ENCODE peak calls at places on chromosome 14, in eight cellular contexts. One of them, this sample, is unnamed.

GRCh38 chr14:93906341-93907329 is 20.5 kb upstream of the FAM181A start:
- DNase-seq in dermis microvascular lymphatic vessel endothelial cell: peak
- DNase-seq in activated T-cell treated with anti-CD3 and anti-CD28 coated beads, Interleukin-2, amount 50 U/mL, for 4 hours: peak
- DNase-seq in D341Med: peak
- DNase-seq in kidney epithelial cell: no peak
- DNase-seq in NCI-H1092: peak
- DNase-seq in mammary epithelial cell: peak
- DNase-seq in stimulated activated CD8-positive, alpha-beta memory T cell treated with anti-CD3 and anti-CD28 coated beads, Interleukin-2, amount 100 ng/mL, for 1 hour: peak
- DNase-seq in this sample: peak

GRCh38 chr14:35414365-35414764 is 9.8 kb upstream of the NFKBIA start:
- DNase-seq in dermis microvascular lymphatic vessel endothelial cell: peak
- DNase-seq in activated T-cell treated with anti-CD3 and anti-CD28 coated beads, Interleukin-2, amount 50 U/mL, for 4 hours: no peak
- DNase-seq in D341Med: no peak
- DNase-seq in kidney epithelial cell: no peak
- DNase-seq in NCI-H1092: no peak
- DNase-seq in mammary epithelial cell: no peak
- DNase-seq in stimulated activated CD8-positive, alpha-beta memory T cell treated with anti-CD3 and anti-CD28 coated beads, Interleukin-2, amount 100 ng/mL, for 1 hour: no peak
- DNase-seq in this sample: no peak

GRCh38 chr14:94113490-94113889 is 3.0 kb downstream of the IFI27 start:
- DNase-seq in dermis microvascular lymphatic vessel endothelial cell: peak
- DNase-seq in activated T-cell treated with anti-CD3 and anti-CD28 coated beads, Interleukin-2, amount 50 U/mL, for 4 hours: no peak
- DNase-seq in D341Med: no peak
- DNase-seq in kidney epithelial cell: no peak
- DNase-seq in NCI-H1092: peak
- DNase-seq in mammary epithelial cell: peak
- DNase-seq in stimulated activated CD8-positive, alpha-beta memory T cell treated with anti-CD3 and anti-CD28 coated beads, Interleukin-2, amount 100 ng/mL, for 1 hour: no peak
- DNase-seq in this sample: no peak

GRCh38 chr14:74804219-74804825 is 41.2 kb downstream of the YLPM1 start:
- DNase-seq in dermis microvascular lymphatic vessel endothelial cell: peak
- DNase-seq in activated T-cell treated with anti-CD3 and anti-CD28 coated beads, Interleukin-2, amount 50 U/mL, for 4 hours: no peak
- DNase-seq in D341Med: peak
- DNase-seq in kidney epithelial cell: no peak
- DNase-seq in NCI-H1092: no peak
- DNase-seq in mammary epithelial cell: peak
- DNase-seq in stimulated activated CD8-positive, alpha-beta memory T cell treated with anti-CD3 and anti-CD28 coated beads, Interleukin-2, amount 100 ng/mL, for 1 hour: no peak
- DNase-seq in this sample: no peak

GRCh38 chr14:91580886-91581615 is 70.9 kb upstream of the PPP4R3A start:
- DNase-seq in dermis microvascular lymphatic vessel endothelial cell: no peak
- DNase-seq in activated T-cell treated with anti-CD3 and anti-CD28 coated beads, Interleukin-2, amount 50 U/mL, for 4 hours: no peak
- DNase-seq in D341Med: no peak
- DNase-seq in kidney epithelial cell: no peak
- DNase-seq in NCI-H1092: no peak
- DNase-seq in mammary epithelial cell: no peak
- DNase-seq in stimulated activated CD8-positive, alpha-beta memory T cell treated with anti-CD3 and anti-CD28 coated beads, Interleukin-2, amount 100 ng/mL, for 1 hour: no peak
- DNase-seq in this sample: no peak

GRCh38 chr14:95318870-95319311 is 817 bp downstream of the CLMN start:
- DNase-seq in dermis microvascular lymphatic vessel endothelial cell: no peak
- DNase-seq in activated T-cell treated with anti-CD3 and anti-CD28 coated beads, Interleukin-2, amount 50 U/mL, for 4 hours: no peak
- DNase-seq in D341Med: no peak
- DNase-seq in kidney epithelial cell: no peak
- DNase-seq in NCI-H1092: no peak
- DNase-seq in mammary epithelial cell: no peak
- DNase-seq in stimulated activated CD8-positive, alpha-beta memory T cell treated with anti-CD3 and anti-CD28 coated beads, Interleukin-2, amount 100 ng/mL, for 1 hour: no peak
- DNase-seq in this sample: no peak

GRCh38 chr14:80216818-80217217 is 5.5 kb upstream of the DIO2 start:
- DNase-seq in dermis microvascular lymphatic vessel endothelial cell: no peak
- DNase-seq in activated T-cell treated with anti-CD3 and anti-CD28 coated beads, Interleukin-2, amount 50 U/mL, for 4 hours: no peak
- DNase-seq in D341Med: no peak
- DNase-seq in kidney epithelial cell: no peak
- DNase-seq in NCI-H1092: no peak
- DNase-seq in mammary epithelial cell: no peak
- DNase-seq in stimulated activated CD8-positive, alpha-beta memory T cell treated with anti-CD3 and anti-CD28 coated beads, Interleukin-2, amount 100 ng/mL, for 1 hour: no peak
- DNase-seq in this sample: no peak

GRCh38 chr14:98591161-98591560 is 680.8 kb downstream of the BCL11B start:
- DNase-seq in dermis microvascular lymphatic vessel endothelial cell: no peak
- DNase-seq in activated T-cell treated with anti-CD3 and anti-CD28 coated beads, Interleukin-2, amount 50 U/mL, for 4 hours: no peak
- DNase-seq in D341Med: no peak
- DNase-seq in kidney epithelial cell: no peak
- DNase-seq in NCI-H1092: no peak
- DNase-seq in mammary epithelial cell: no peak
- DNase-seq in stimulated activated CD8-positive, alpha-beta memory T cell treated with anti-CD3 and anti-CD28 coated beads, Interleukin-2, amount 100 ng/mL, for 1 hour: no peak
- DNase-seq in this sample: no peak

GRCh38 chr14:34355584-34356266 is 106.3 kb downstream of the SPTSSA start:
- DNase-seq in dermis microvascular lymphatic vessel endothelial cell: peak
- DNase-seq in activated T-cell treated with anti-CD3 and anti-CD28 coated beads, Interleukin-2, amount 50 U/mL, for 4 hours: no peak
- DNase-seq in D341Med: peak
- DNase-seq in kidney epithelial cell: peak
- DNase-seq in NCI-H1092: no peak
- DNase-seq in mammary epithelial cell: peak
- DNase-seq in stimulated activated CD8-positive, alpha-beta memory T cell treated with anti-CD3 and anti-CD28 coated beads, Interleukin-2, amount 100 ng/mL, for 1 hour: no peak
- DNase-seq in this sample: no peak

GRCh38 chr14:64728856-64729255 is 24.6 kb downstream of the PLEKHG3 start:
- DNase-seq in dermis microvascular lymphatic vessel endothelial cell: no peak
- DNase-seq in activated T-cell treated with anti-CD3 and anti-CD28 coated beads, Interleukin-2, amount 50 U/mL, for 4 hours: no peak
- DNase-seq in D341Med: no peak
- DNase-seq in kidney epithelial cell: no peak
- DNase-seq in NCI-H1092: no peak
- DNase-seq in mammary epithelial cell: no peak
- DNase-seq in stimulated activated CD8-positive, alpha-beta memory T cell treated with anti-CD3 and anti-CD28 coated beads, Interleukin-2, amount 100 ng/mL, for 1 hour: no peak
- DNase-seq in this sample: no peak

GRCh38 chr14:63273717-63274673 is 44.7 kb downstream of the GPHB5 start:
- DNase-seq in dermis microvascular lymphatic vessel endothelial cell: no peak
- DNase-seq in activated T-cell treated with anti-CD3 and anti-CD28 coated beads, Interleukin-2, amount 50 U/mL, for 4 hours: no peak
- DNase-seq in D341Med: no peak
- DNase-seq in kidney epithelial cell: no peak
- DNase-seq in NCI-H1092: no peak
- DNase-seq in mammary epithelial cell: no peak
- DNase-seq in stimulated activated CD8-positive, alpha-beta memory T cell treated with anti-CD3 and anti-CD28 coated beads, Interleukin-2, amount 100 ng/mL, for 1 hour: no peak
- DNase-seq in this sample: no peak

GRCh38 chr14:93223565-93223964 is 16.5 kb downstream of the UBR7 start:
- DNase-seq in dermis microvascular lymphatic vessel endothelial cell: no peak
- DNase-seq in activated T-cell treated with anti-CD3 and anti-CD28 coated beads, Interleukin-2, amount 50 U/mL, for 4 hours: no peak
- DNase-seq in D341Med: no peak
- DNase-seq in kidney epithelial cell: no peak
- DNase-seq in NCI-H1092: no peak
- DNase-seq in mammary epithelial cell: no peak
- DNase-seq in stimulated activated CD8-positive, alpha-beta memory T cell treated with anti-CD3 and anti-CD28 coated beads, Interleukin-2, amount 100 ng/mL, for 1 hour: no peak
- DNase-seq in this sample: no peak

GRCh38 chr14:38003746-38004609 is 203.7 kb upstream of the SSTR1 start:
- DNase-seq in dermis microvascular lymphatic vessel endothelial cell: no peak
- DNase-seq in activated T-cell treated with anti-CD3 and anti-CD28 coated beads, Interleukin-2, amount 50 U/mL, for 4 hours: no peak
- DNase-seq in D341Med: no peak
- DNase-seq in kidney epithelial cell: no peak
- DNase-seq in NCI-H1092: no peak
- DNase-seq in mammary epithelial cell: no peak
- DNase-seq in stimulated activated CD8-positive, alpha-beta memory T cell treated with anti-CD3 and anti-CD28 coated beads, Interleukin-2, amount 100 ng/mL, for 1 hour: no peak
- DNase-seq in this sample: no peak

GRCh38 chr14:23070262-23071129 is 13.2 kb upstream of the CDH24 start:
- DNase-seq in dermis microvascular lymphatic vessel endothelial cell: no peak
- DNase-seq in activated T-cell treated with anti-CD3 and anti-CD28 coated beads, Interleukin-2, amount 50 U/mL, for 4 hours: no peak
- DNase-seq in D341Med: no peak
- DNase-seq in kidney epithelial cell: no peak
- DNase-seq in NCI-H1092: no peak
- DNase-seq in mammary epithelial cell: no peak
- DNase-seq in stimulated activated CD8-positive, alpha-beta memory T cell treated with anti-CD3 and anti-CD28 coated beads, Interleukin-2, amount 100 ng/mL, for 1 hour: no peak
- DNase-seq in this sample: no peak

GRCh38 chr14:31346097-31346496 is 74.3 kb downstream of the HEATR5A start:
- DNase-seq in dermis microvascular lymphatic vessel endothelial cell: no peak
- DNase-seq in activated T-cell treated with anti-CD3 and anti-CD28 coated beads, Interleukin-2, amount 50 U/mL, for 4 hours: no peak
- DNase-seq in D341Med: no peak
- DNase-seq in kidney epithelial cell: no peak
- DNase-seq in NCI-H1092: no peak
- DNase-seq in mammary epithelial cell: no peak
- DNase-seq in stimulated activated CD8-positive, alpha-beta memory T cell treated with anti-CD3 and anti-CD28 coated beads, Interleukin-2, amount 100 ng/mL, for 1 hour: no peak
- DNase-seq in this sample: no peak

GRCh38 chr14:79369359-79370332 is 841.7 kb downstream of the DIO2 start:
- DNase-seq in dermis microvascular lymphatic vessel endothelial cell: peak
- DNase-seq in activated T-cell treated with anti-CD3 and anti-CD28 coated beads, Interleukin-2, amount 50 U/mL, for 4 hours: no peak
- DNase-seq in D341Med: no peak
- DNase-seq in kidney epithelial cell: peak
- DNase-seq in NCI-H1092: no peak
- DNase-seq in mammary epithelial cell: peak
- DNase-seq in stimulated activated CD8-positive, alpha-beta memory T cell treated with anti-CD3 and anti-CD28 coated beads, Interleukin-2, amount 100 ng/mL, for 1 hour: no peak
- DNase-seq in this sample: no peak

GRCh38 chr14:80211143-80212024 is at the start of gene DIO2:
- DNase-seq in dermis microvascular lymphatic vessel endothelial cell: peak
- DNase-seq in activated T-cell treated with anti-CD3 and anti-CD28 coated beads, Interleukin-2, amount 50 U/mL, for 4 hours: no peak
- DNase-seq in D341Med: no peak
- DNase-seq in kidney epithelial cell: no peak
- DNase-seq in NCI-H1092: no peak
- DNase-seq in mammary epithelial cell: no peak
- DNase-seq in stimulated activated CD8-positive, alpha-beta memory T cell treated with anti-CD3 and anti-CD28 coated beads, Interleukin-2, amount 100 ng/mL, for 1 hour: no peak
- DNase-seq in this sample: no peak

GRCh38 chr14:104427126-104427851 is 152.3 kb upstream of the C14orf180 start:
- DNase-seq in dermis microvascular lymphatic vessel endothelial cell: no peak
- DNase-seq in activated T-cell treated with anti-CD3 and anti-CD28 coated beads, Interleukin-2, amount 50 U/mL, for 4 hours: no peak
- DNase-seq in D341Med: peak
- DNase-seq in kidney epithelial cell: no peak
- DNase-seq in NCI-H1092: no peak
- DNase-seq in mammary epithelial cell: no peak
- DNase-seq in stimulated activated CD8-positive, alpha-beta memory T cell treated with anti-CD3 and anti-CD28 coated beads, Interleukin-2, amount 100 ng/mL, for 1 hour: no peak
- DNase-seq in this sample: no peak

GRCh38 chr14:77760381-77761204 is at the start of gene SNW1:
- DNase-seq in dermis microvascular lymphatic vessel endothelial cell: peak
- DNase-seq in activated T-cell treated with anti-CD3 and anti-CD28 coated beads, Interleukin-2, amount 50 U/mL, for 4 hours: peak
- DNase-seq in D341Med: peak
- DNase-seq in kidney epithelial cell: peak
- DNase-seq in NCI-H1092: peak
- DNase-seq in mammary epithelial cell: peak
- DNase-seq in stimulated activated CD8-positive, alpha-beta memory T cell treated with anti-CD3 and anti-CD28 coated beads, Interleukin-2, amount 100 ng/mL, for 1 hour: peak
- DNase-seq in this sample: peak

GRCh38 chr14:52553002-52553670 is 500 bp downstream of the GPR137C start:
- DNase-seq in dermis microvascular lymphatic vessel endothelial cell: no peak
- DNase-seq in activated T-cell treated with anti-CD3 and anti-CD28 coated beads, Interleukin-2, amount 50 U/mL, for 4 hours: peak
- DNase-seq in D341Med: peak
- DNase-seq in kidney epithelial cell: no peak
- DNase-seq in NCI-H1092: peak
- DNase-seq in mammary epithelial cell: peak
- DNase-seq in stimulated activated CD8-positive, alpha-beta memory T cell treated with anti-CD3 and anti-CD28 coated beads, Interleukin-2, amount 100 ng/mL, for 1 hour: no peak
- DNase-seq in this sample: peak

This sample was measured in HEK293T.